ENCODE peak calls at places on chromosomes 2 and 18, in four cellular contexts. Y is posterior cingulate gyrus; L is naive thymus-derived CD8-positive, alpha-beta T cell; A is activated naive CD8-positive, alpha-beta T cell treated with anti-CD3 and anti-CD28 coated beads, Interleukin-2, amount 10 ng/mL, durations not matched to agents 7 days and 5 days. D is an unnamed sample.

GRCh38 chr18:39591647-39592046 is 2026.0 kb upstream of the CELF4 start:
- DNase-seq in L (no peak), Y (no peak), A (no peak), D (no peak)

GRCh38 chr2:101440127-101440738 is 34.7 kb downstream of the RFX8 start:
- DNase-seq in Y (no peak), A (no peak), L (no peak), D (no peak)

GRCh38 chr2:38592951-38593350 is 9.8 kb downstream of the HNRNPLL start:
- DNase-seq in A (no peak), L (no peak), Y (no peak), D (no peak)

GRCh38 chr2:224023188-224023587 is 15.9 kb downstream of the SERPINE2 start:
- DNase-seq in Y (no peak), L (no peak), A (no peak), D (no peak)

GRCh38 chr2:129742415-129742814 is 237.1 kb upstream of the RAB6C start:
- DNase-seq in Y (no peak), A (no peak), L (no peak), D (no peak)

GRCh38 chr2:95301876-95302641 is 4.9 kb downstream of the KCNIP3 start:
- DNase-seq in L (no peak), A (no peak), Y (peak), D (no peak)

GRCh38 chr18:6629635-6630140 is 99.8 kb upstream of the ARHGAP28 start:
- DNase-seq in A (no peak), L (no peak), Y (no peak), D (no peak)

GRCh38 chr2:214193943-214194342 is 216.9 kb upstream of the VWC2L start:
- DNase-seq in A (no peak), L (no peak), Y (no peak), D (no peak)

GRCh38 chr2:220745682-220746081 is 826.4 kb downstream of the EPHA4 start:
- DNase-seq in L (no peak), Y (no peak), A (no peak), D (no peak)

GRCh38 chr2:219612605-219613286 is 14.7 kb upstream of the SLC4A3 start:
- DNase-seq in A (no peak), Y (no peak), L (no peak), D (no peak)

GRCh38 chr18:4270016-4270415 is 185.1 kb downstream of the DLGAP1 start:
- DNase-seq in L (no peak), Y (no peak), A (no peak), D (no peak)

D was measured in lung.